ENCODE peak calls at places on chromosomes 4 and X, in eight cellular contexts. B, Y, H, I, K, Q, W and T are unnamed samples.

GRCh38 chrX:152479525-152479924 is 28.4 kb upstream of the GABRA3 start:
- DNase-seq in B (no peak), Y (no peak), H (peak), I (no peak), K (no peak), Q (no peak), W (no peak), T (no peak)

GRCh38 chr4:21802406-21802805 is 146.2 kb downstream of the KCNIP4 start:
- DNase-seq in B (no peak), Y (no peak), H (no peak), I (no peak), K (no peak), Q (no peak), W (no peak), T (no peak)

GRCh38 chr4:26748805-26749204 is 111.8 kb upstream of the STIM2 start:
- DNase-seq in B (no peak), Y (no peak), H (no peak), I (no peak), K (no peak), Q (no peak), W (no peak), T (no peak)

GRCh38 chrX:135707880-135708279 is 5.6 kb upstream of the CT45A1 start:
- DNase-seq in B (peak), Y (no peak), H (no peak), I (peak), K (peak), Q (no peak), W (peak), T (no peak)

GRCh38 chrX:139844163-139844562 is 88.7 kb downstream of the ATP11C start:
- DNase-seq in B (no peak), Y (no peak), H (no peak), I (no peak), K (no peak), Q (no peak), W (no peak), T (no peak)

GRCh38 chrX:19440713-19441112 is 74.6 kb downstream of the MAP3K15 start:
- DNase-seq in B (no peak), Y (no peak), H (no peak), I (no peak), K (no peak), Q (no peak), W (no peak), T (no peak)

GRCh38 chrX:121635141-121635540 is 587.7 kb downstream of the GLUD2 start:
- DNase-seq in B (no peak), Y (no peak), H (no peak), I (no peak), K (no peak), Q (no peak), W (no peak), T (no peak)

GRCh38 chrX:124289443-124289842 is 43.0 kb upstream of the TEX13D start:
- DNase-seq in B (no peak), Y (no peak), H (no peak), I (no peak), K (no peak), Q (no peak), W (no peak), T (no peak)

GRCh38 chr4:72031868-72032619 is at the start of gene NPFFR2:
- DNase-seq in B (peak), Y (no peak), H (peak), I (no peak), K (no peak), Q (peak), W (peak), T (no peak)

GRCh38 chrX:139932077-139932900 is 564 bp downstream of the ATP11C start:
- DNase-seq in B (no peak), Y (no peak), H (peak), I (peak), K (peak), Q (peak), W (no peak), T (peak)

GRCh38 chr4:139861471-139861870 is 195.9 kb downstream of the MGST2 start:
- DNase-seq in B (no peak), Y (no peak), H (no peak), I (no peak), K (no peak), Q (no peak), W (no peak), T (no peak)

GRCh38 chrX:32267796-32268195 is 943.6 kb downstream of the DMD start:
- DNase-seq in B (no peak), Y (no peak), H (no peak), I (no peak), K (peak), Q (no peak), W (no peak), T (no peak)

GRCh38 chr4:177228599-177228998 is 81.1 kb upstream of the NEIL3 start:
- DNase-seq in B (no peak), Y (no peak), H (no peak), I (no peak), K (no peak), Q (no peak), W (no peak), T (no peak)

GRCh38 chr4:140351778-140352177 is 21.7 kb upstream of the SCOC start:
- DNase-seq in B (no peak), Y (no peak), H (no peak), I (no peak), K (no peak), Q (no peak), W (peak), T (no peak)

DNA sequence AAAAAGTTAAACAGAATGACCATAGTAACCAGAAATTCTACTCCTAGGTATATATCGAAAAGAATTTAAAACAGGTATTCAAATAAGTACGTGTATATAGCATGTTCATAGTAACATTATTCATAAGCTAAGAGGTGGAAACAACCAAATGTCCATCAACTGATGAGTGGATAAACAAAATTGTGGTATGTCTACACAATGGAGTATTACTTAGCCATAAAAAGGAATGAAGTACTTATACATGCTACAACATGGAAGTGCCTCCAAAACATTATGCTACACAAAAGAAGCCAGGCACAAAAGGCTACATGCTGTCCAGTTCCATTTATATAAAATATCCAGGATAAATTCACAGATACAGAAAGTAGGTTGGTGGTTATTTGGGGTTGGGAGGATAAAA is 76.5 kb downstream of the CD99L2 start:
- DNase-seq in B (no peak), Y (no peak), H (no peak), I (no peak), K (no peak), Q (no peak), W (no peak), T (no peak)
- TF ChIP-seq CTCF in B (no peak), Y (no peak), H (no peak), I (no peak), K (no peak), Q (no peak), W (no peak), T (no peak)

DNA sequence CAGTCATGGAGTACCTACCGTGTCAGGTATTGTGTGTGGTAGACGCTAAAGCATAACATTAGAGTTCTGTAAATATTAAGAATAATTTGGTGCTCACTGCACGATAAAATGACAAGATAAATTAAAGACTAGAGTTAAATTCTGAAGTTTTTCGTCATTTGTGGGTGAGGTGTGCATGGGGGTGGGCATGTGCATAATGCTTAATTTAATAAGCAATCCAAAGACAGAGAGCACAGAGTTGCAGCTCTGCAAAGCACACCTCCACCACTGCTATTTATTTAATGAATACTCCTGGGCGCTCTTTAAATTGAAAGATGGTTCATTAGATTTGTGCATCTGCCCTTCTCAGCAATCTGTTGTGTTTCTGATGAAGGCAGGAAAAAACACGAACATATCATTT is 62.6 kb downstream of the GATB start:
- DNase-seq in B (no peak), Y (no peak), H (no peak), I (no peak), K (no peak), Q (no peak), W (no peak), T (no peak)
- TF ChIP-seq CTCF in B (no peak), Y (no peak), H (no peak), I (no peak), K (no peak), Q (no peak), W (no peak), T (no peak)

DNA sequence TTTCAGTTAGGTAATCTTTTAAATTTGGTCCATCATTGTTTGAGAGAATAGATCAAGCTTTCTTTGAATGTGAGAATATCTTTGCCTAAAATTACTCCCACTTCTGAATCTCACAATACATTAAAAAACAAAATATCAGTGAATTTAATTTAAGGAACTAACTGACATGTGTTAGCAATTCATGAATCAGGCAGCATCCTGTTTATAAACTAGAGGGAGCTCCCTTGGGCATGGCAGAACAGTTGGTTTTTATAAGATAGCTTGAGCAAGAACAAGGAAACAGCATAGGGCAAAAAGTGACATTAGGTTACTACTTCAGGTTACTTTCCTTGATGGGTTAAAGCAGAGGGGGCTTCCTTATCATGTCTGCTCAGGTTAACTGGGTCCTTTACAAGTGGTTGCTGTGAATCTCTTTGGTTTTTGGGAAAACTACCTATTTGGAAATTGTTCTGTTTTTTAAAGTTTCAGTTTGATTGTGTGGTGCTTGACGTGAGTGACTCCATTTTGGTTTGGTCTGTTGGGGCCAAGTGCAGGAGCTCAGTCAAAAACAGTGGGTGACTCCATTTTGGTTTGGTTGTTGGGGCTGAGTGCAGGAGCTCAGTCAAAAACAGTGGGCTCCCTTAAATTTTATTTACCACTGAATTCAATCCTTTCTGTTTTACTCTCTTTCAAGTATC is 68.0 kb downstream of the PPEF2 start:
- DNase-seq in B (no peak), Y (no peak), H (no peak), I (no peak), K (no peak), Q (no peak), W (no peak), T (no peak)
- TF ChIP-seq CTCF in B (no peak), Y (no peak), H (no peak), I (no peak), K (no peak), Q (no peak), W (no peak), T (no peak)

GRCh38 chrX:103012945-103013344 is 51.0 kb downstream of the BEX1 start:
- DNase-seq in B (no peak), Y (no peak), H (no peak), I (no peak), K (no peak), Q (no peak), W (no peak), T (no peak)

GRCh38 chrX:103017542-103017941 is 46.4 kb downstream of the BEX1 start:
- DNase-seq in B (no peak), Y (no peak), H (no peak), I (no peak), K (no peak), Q (no peak), W (no peak), T (no peak)
- TF ChIP-seq CTCF in B (peak), Y (peak), H (no peak), I (no peak), K (no peak), Q (peak), W (no peak), T (peak)

DNA sequence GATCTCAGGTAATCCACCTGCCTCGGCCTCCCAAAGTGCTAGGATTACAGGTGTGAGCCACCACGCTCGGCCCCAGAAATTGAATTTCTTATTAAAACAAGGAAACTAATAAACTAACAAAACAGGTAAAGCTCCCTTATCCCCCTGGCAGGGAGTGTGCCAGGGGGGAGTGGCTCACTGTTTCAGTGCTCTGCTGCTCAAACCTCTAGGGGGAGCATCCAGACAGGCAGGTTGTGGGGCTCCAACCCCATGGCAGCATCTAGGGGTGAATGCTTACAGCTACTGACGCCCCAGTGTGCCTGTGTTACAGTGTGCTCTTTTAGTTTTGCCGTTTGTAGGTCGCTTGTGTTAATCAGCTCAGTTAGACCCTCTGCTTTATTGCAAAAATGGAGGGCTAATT is 605.0 kb downstream of the GABRG1 start:
- DNase-seq in B (peak), Y (no peak), H (no peak), I (no peak), K (no peak), Q (no peak), W (no peak), T (no peak)
- TF ChIP-seq CTCF in B (peak), Y (no peak), H (no peak), I (no peak), K (no peak), Q (no peak), W (no peak), T (no peak)

GRCh38 chr4:18937746-18938145 is 916.2 kb upstream of the LCORL start:
- DNase-seq in B (no peak), Y (no peak), H (no peak), I (no peak), K (no peak), Q (no peak), W (no peak), T (no peak)
- TF ChIP-seq CTCF in B (no peak), Y (no peak), H (no peak), I (no peak), K (no peak), Q (no peak), W (no peak), T (no peak)

GRCh38 chrX:29090811-29091210 is 503.6 kb downstream of the IL1RAPL1 start:
- DNase-seq in B (no peak), Y (no peak), H (no peak), I (no peak), K (no peak), Q (no peak), W (peak), T (no peak)
- TF ChIP-seq CTCF in B (peak), Y (peak), H (no peak), I (peak), K (no peak), Q (peak), W (peak), T (peak)